ENCODE peak calls at places on chromosome 18, in nine cellular contexts. O is Kasumi-1, M is HFFc6, F is hypothalamus, P is brain microvascular endothelial cell, Q is GM12891, H is GOT3, X is RKO, V is iris pigment epithelial cell. J is an unnamed sample.

GRCh38 chr18:3262234-3263171 is 570 bp downstream of the MYL12B start:
- DNase-seq in M (no peak), F (no peak), X (peak; percentile 86), P (no peak), V (no peak), O (no peak), Q (no peak), H (no peak), J (peak; percentile 39)

GRCh38 chr18:73545497-73545896 is 602.1 kb downstream of the FBXO15 start:
- DNase-seq in P (no peak), F (no peak), Q (no peak), V (no peak), H (no peak), M (no peak), X (no peak), O (no peak), J (no peak)

GRCh38 chr18:79754022-79754761 is 43.5 kb upstream of the KCNG2 start:
- DNase-seq in F (no peak), Q (no peak), P (no peak), H (no peak), M (no peak), V (no peak), O (no peak), X (no peak), J (no peak)

GRCh38 chr18:58515175-58515574 is 113.7 kb downstream of the ALPK2 start:
- DNase-seq in F (no peak), H (no peak), P (no peak), M (no peak), X (no peak), Q (no peak), V (no peak), O (no peak), J (no peak)

GRCh38 chr18:76234559-76234958 is 260.5 kb downstream of the ZNF516 start:
- DNase-seq in M (no peak), X (no peak), H (no peak), Q (no peak), F (no peak), P (no peak), O (no peak), V (no peak), J (no peak)

GRCh38 chr18:49652841-49653240 is 91.0 kb downstream of the LIPG start:
- DNase-seq in X (no peak), O (no peak), Q (no peak), H (no peak), F (no peak), M (no peak), V (no peak), P (no peak), J (no peak)

GRCh38 chr18:63590368-63590767 is 3.2 kb downstream of the SERPINB13 start:
- DNase-seq in P (no peak), O (peak; percentile 46), F (no peak), Q (no peak), V (no peak), M (no peak), X (no peak), H (no peak), J (peak; percentile 24)

GRCh38 chr18:3440340-3440739 is 9.6 kb upstream of the TGIF1 start:
- DNase-seq in X (no peak), H (no peak), Q (no peak), O (no peak), V (no peak), P (no peak), F (no peak), M (no peak), J (no peak)

GRCh38 chr18:11759456-11759855 is 70.4 kb downstream of the GNAL start:
- DNase-seq in V (no peak), P (no peak), O (no peak), F (no peak), X (no peak), H (no peak), M (no peak), Q (no peak), J (no peak)

GRCh38 chr18:65526099-65526498 is 224.7 kb upstream of the CDH7 start:
- DNase-seq in M (no peak), V (no peak), Q (no peak), H (no peak), O (no peak), P (no peak), F (no peak), X (no peak), J (no peak)

GRCh38 chr18:3524706-3525105 is 74.7 kb downstream of the TGIF1 start:
- DNase-seq in V (no peak), H (no peak), X (no peak), M (no peak), P (no peak), O (no peak), Q (no peak), F (no peak), J (no peak)

GRCh38 chr18:44273298-44273697 is 407.4 kb upstream of the SETBP1 start:
- DNase-seq in H (no peak), X (no peak), V (no peak), O (no peak), P (no peak), Q (no peak), M (no peak), F (no peak), J (no peak)

GRCh38 chr18:12317664-12318333 is 9.8 kb downstream of the TUBB6 start:
- DNase-seq in Q (no peak), P (peak; percentile 52), H (no peak), V (peak; percentile 66), F (no peak), O (peak; percentile 60), M (peak; percentile 74), X (peak; percentile 18), J (peak; percentile 58)

J was measured in EL.